ENCODE peak calls at places on chromosomes 16 and 17, in eight cellular contexts. One of them, this sample, is unnamed.

GRCh38 chr16:57694556-57695377 is at the start of gene DRC7:
- DNase-seq in IMR-90: peak; percentile 13
- DNase-seq in body of pancreas: peak; percentile 78
- DNase-seq in prostate gland: no peak
- DNase-seq in NB4: peak; percentile 92
- DNase-seq in HCT116: peak; percentile 54
- DNase-seq in uterus: peak; percentile 32
- DNase-seq in esophagus squamous epithelium: no peak
- DNase-seq in this sample: peak; percentile 86

GRCh38 chr17:27628376-27628775 is 2.6 kb upstream of the LGALS9 start:
- DNase-seq in IMR-90: no peak
- DNase-seq in body of pancreas: no peak
- DNase-seq in prostate gland: no peak
- DNase-seq in NB4: no peak
- DNase-seq in HCT116: no peak
- DNase-seq in uterus: no peak
- DNase-seq in esophagus squamous epithelium: no peak
- DNase-seq in this sample: no peak

GRCh38 chr16:48117217-48118105 is 38.3 kb downstream of the ABCC12 start:
- DNase-seq in IMR-90: no peak
- DNase-seq in body of pancreas: peak; percentile 36
- DNase-seq in prostate gland: no peak
- DNase-seq in NB4: peak; percentile 82
- DNase-seq in HCT116: peak; percentile 56
- DNase-seq in uterus: no peak
- DNase-seq in esophagus squamous epithelium: no peak
- DNase-seq in this sample: peak; percentile 73

GRCh38 chr16:55568151-55568693 is 1.7 kb downstream of the CAPNS2 start:
- DNase-seq in IMR-90: no peak
- DNase-seq in body of pancreas: no peak
- DNase-seq in prostate gland: peak; percentile 58
- DNase-seq in NB4: no peak
- DNase-seq in HCT116: no peak
- DNase-seq in uterus: no peak
- DNase-seq in esophagus squamous epithelium: no peak
- DNase-seq in this sample: no peak

GRCh38 chr17:39674702-39675389 is 6.6 kb downstream of the PNMT start:
- DNase-seq in IMR-90: no peak
- DNase-seq in body of pancreas: peak; percentile 52
- DNase-seq in prostate gland: peak; percentile 55
- DNase-seq in NB4: peak; percentile 98
- DNase-seq in HCT116: no peak
- DNase-seq in uterus: no peak
- DNase-seq in esophagus squamous epithelium: no peak
- DNase-seq in this sample: no peak

GRCh38 chr17:15409721-15410247 is 57.6 kb downstream of the CDRT4 start:
- DNase-seq in IMR-90: peak; percentile 98
- DNase-seq in body of pancreas: no peak
- DNase-seq in prostate gland: no peak
- DNase-seq in NB4: no peak
- DNase-seq in HCT116: no peak
- DNase-seq in uterus: peak; percentile 63
- DNase-seq in esophagus squamous epithelium: no peak
- DNase-seq in this sample: peak; percentile 78

GRCh38 chr17:67974598-67975066 is 21.6 kb downstream of the C17orf58 start:
- DNase-seq in IMR-90: no peak
- DNase-seq in body of pancreas: no peak
- DNase-seq in prostate gland: no peak
- DNase-seq in NB4: no peak
- DNase-seq in HCT116: no peak
- DNase-seq in uterus: no peak
- DNase-seq in esophagus squamous epithelium: no peak
- DNase-seq in this sample: no peak

GRCh38 chr17:44071198-44071520 is 624 bp downstream of the G6PC3 start:
- DNase-seq in IMR-90: peak; percentile 88
- DNase-seq in body of pancreas: no peak
- DNase-seq in prostate gland: no peak
- DNase-seq in NB4: no peak
- DNase-seq in HCT116: no peak
- DNase-seq in uterus: peak; percentile 67
- DNase-seq in esophagus squamous epithelium: no peak
- DNase-seq in this sample: no peak

GRCh38 chr16:84087461-84088151 is 29.1 kb downstream of the MBTPS1 start:
- DNase-seq in IMR-90: no peak
- DNase-seq in body of pancreas: no peak
- DNase-seq in prostate gland: no peak
- DNase-seq in NB4: peak; percentile 56
- DNase-seq in HCT116: no peak
- DNase-seq in uterus: no peak
- DNase-seq in esophagus squamous epithelium: no peak
- DNase-seq in this sample: no peak

GRCh38 chr16:84086357-84086756 is 30.4 kb downstream of the MBTPS1 start:
- DNase-seq in IMR-90: no peak
- DNase-seq in body of pancreas: no peak
- DNase-seq in prostate gland: no peak
- DNase-seq in NB4: peak; percentile 37
- DNase-seq in HCT116: no peak
- DNase-seq in uterus: no peak
- DNase-seq in esophagus squamous epithelium: no peak
- DNase-seq in this sample: no peak

GRCh38 chr16:84090212-84090611 is 26.5 kb downstream of the MBTPS1 start:
- DNase-seq in IMR-90: no peak
- DNase-seq in body of pancreas: no peak
- DNase-seq in prostate gland: no peak
- DNase-seq in NB4: no peak
- DNase-seq in HCT116: no peak
- DNase-seq in uterus: no peak
- DNase-seq in esophagus squamous epithelium: no peak
- DNase-seq in this sample: no peak

GRCh38 chr16:84086996-84087395 is 29.7 kb downstream of the MBTPS1 start:
- DNase-seq in IMR-90: no peak
- DNase-seq in body of pancreas: no peak
- DNase-seq in prostate gland: no peak
- DNase-seq in NB4: no peak
- DNase-seq in HCT116: no peak
- DNase-seq in uterus: no peak
- DNase-seq in esophagus squamous epithelium: no peak
- DNase-seq in this sample: no peak

GRCh38 chr16:84088695-84089395 is 27.9 kb downstream of the MBTPS1 start:
- DNase-seq in IMR-90: no peak
- DNase-seq in body of pancreas: no peak
- DNase-seq in prostate gland: no peak
- DNase-seq in NB4: peak; percentile 44
- DNase-seq in HCT116: no peak
- DNase-seq in uterus: no peak
- DNase-seq in esophagus squamous epithelium: no peak
- DNase-seq in this sample: no peak
- TF ChIP-seq POLR2A in IMR-90: no peak
- TF ChIP-seq POLR2A in body of pancreas: no peak
- TF ChIP-seq POLR2A in prostate gland: no peak
- TF ChIP-seq POLR2A in NB4: no peak
- TF ChIP-seq POLR2A in HCT116: no peak
- TF ChIP-seq POLR2A in uterus: no peak
- TF ChIP-seq POLR2A in esophagus squamous epithelium: no peak
- TF ChIP-seq POLR2A in this sample: no peak

GRCh38 chr16:9112844-9113186 is 21.4 kb downstream of the HAPSTR1 start:
- DNase-seq in IMR-90: no peak
- DNase-seq in body of pancreas: no peak
- DNase-seq in prostate gland: no peak
- DNase-seq in NB4: no peak
- DNase-seq in HCT116: no peak
- DNase-seq in uterus: no peak
- DNase-seq in esophagus squamous epithelium: no peak
- DNase-seq in this sample: no peak
- TF ChIP-seq POLR2A in IMR-90: no peak
- TF ChIP-seq POLR2A in body of pancreas: no peak
- TF ChIP-seq POLR2A in prostate gland: no peak
- TF ChIP-seq POLR2A in NB4: no peak
- TF ChIP-seq POLR2A in HCT116: no peak
- TF ChIP-seq POLR2A in uterus: no peak
- TF ChIP-seq POLR2A in esophagus squamous epithelium: no peak
- TF ChIP-seq POLR2A in this sample: no peak

GRCh38 chr17:7685533-7686220 is 1.6 kb downstream of the TP53 start:
- DNase-seq in IMR-90: peak; percentile 92
- DNase-seq in body of pancreas: peak; percentile 92
- DNase-seq in prostate gland: peak; percentile 93
- DNase-seq in NB4: peak; percentile 91
- DNase-seq in HCT116: peak; percentile 93
- DNase-seq in uterus: peak; percentile 91
- DNase-seq in esophagus squamous epithelium: peak; percentile 57
- DNase-seq in this sample: peak; percentile 50
- TF ChIP-seq POLR2A in IMR-90: no peak
- TF ChIP-seq POLR2A in body of pancreas: peak; percentile 55
- TF ChIP-seq POLR2A in prostate gland: peak; percentile 51
- TF ChIP-seq POLR2A in NB4: peak; percentile 41
- TF ChIP-seq POLR2A in HCT116: no peak
- TF ChIP-seq POLR2A in uterus: peak; percentile 40
- TF ChIP-seq POLR2A in esophagus squamous epithelium: peak; percentile 68
- TF ChIP-seq POLR2A in this sample: no peak

DNA sequence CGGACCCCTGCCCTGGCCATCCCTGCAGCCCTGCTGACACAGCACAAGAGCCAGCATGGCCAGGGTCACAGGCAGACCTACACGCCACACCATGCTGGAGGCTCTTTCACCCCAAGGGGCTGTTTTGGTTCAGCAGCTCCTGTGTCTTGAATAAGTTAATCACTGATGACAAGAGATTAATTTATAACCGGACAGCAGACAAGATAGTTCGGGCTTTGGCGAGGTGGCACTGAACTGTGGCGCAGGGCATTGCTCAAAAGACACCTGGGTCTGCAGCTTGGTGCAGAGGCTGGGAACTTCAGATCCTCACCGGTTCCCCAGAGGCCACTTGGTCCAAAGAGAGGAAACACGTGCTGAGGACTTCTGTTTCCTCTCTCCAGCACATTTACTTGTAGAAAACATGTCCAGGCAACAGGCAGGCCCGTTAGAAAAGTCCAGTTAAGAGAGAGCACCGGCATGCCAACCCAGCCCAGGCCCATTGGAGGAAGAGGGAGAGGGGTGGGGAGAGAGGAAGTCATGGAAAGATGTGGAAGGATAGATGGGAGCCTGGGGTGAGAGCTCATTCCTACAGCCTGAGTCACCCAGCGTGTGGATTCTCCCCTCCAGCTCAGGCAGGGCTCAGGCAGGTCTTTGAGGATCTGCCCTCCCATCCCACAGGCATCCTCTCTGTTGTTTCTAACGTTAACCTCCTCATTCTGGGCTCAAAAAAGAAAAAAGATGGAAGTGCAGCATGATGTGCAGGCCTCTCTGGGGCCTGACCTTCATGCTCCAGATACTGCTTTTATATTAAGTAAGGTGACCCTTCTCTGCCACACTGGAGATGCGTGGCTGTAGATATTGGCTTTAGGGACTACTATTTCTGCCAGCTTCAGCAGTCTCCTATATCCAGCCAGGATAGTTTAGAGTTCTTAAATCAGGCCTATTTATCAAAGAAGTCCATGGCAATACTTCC is 80.0 kb upstream of the HNF1B start:
- DNase-seq in IMR-90: peak; percentile 90
- DNase-seq in body of pancreas: no peak
- DNase-seq in prostate gland: no peak
- DNase-seq in NB4: peak; percentile 39
- DNase-seq in HCT116: no peak
- DNase-seq in uterus: no peak
- DNase-seq in esophagus squamous epithelium: no peak
- DNase-seq in this sample: peak; percentile 84
- TF ChIP-seq POLR2A in IMR-90: no peak
- TF ChIP-seq POLR2A in body of pancreas: no peak
- TF ChIP-seq POLR2A in prostate gland: no peak
- TF ChIP-seq POLR2A in NB4: no peak
- TF ChIP-seq POLR2A in HCT116: no peak
- TF ChIP-seq POLR2A in uterus: no peak
- TF ChIP-seq POLR2A in esophagus squamous epithelium: no peak
- TF ChIP-seq POLR2A in this sample: no peak

GRCh38 chr16:71565812-71566700 is 10.8 kb downstream of the TAT start:
- DNase-seq in IMR-90: no peak
- DNase-seq in body of pancreas: no peak
- DNase-seq in prostate gland: no peak
- DNase-seq in NB4: peak; percentile 18
- DNase-seq in HCT116: no peak
- DNase-seq in uterus: no peak
- DNase-seq in esophagus squamous epithelium: no peak
- DNase-seq in this sample: no peak
- TF ChIP-seq POLR2A in IMR-90: no peak
- TF ChIP-seq POLR2A in body of pancreas: no peak
- TF ChIP-seq POLR2A in prostate gland: no peak
- TF ChIP-seq POLR2A in NB4: no peak
- TF ChIP-seq POLR2A in HCT116: no peak
- TF ChIP-seq POLR2A in uterus: no peak
- TF ChIP-seq POLR2A in esophagus squamous epithelium: no peak
- TF ChIP-seq POLR2A in this sample: no peak

DNA sequence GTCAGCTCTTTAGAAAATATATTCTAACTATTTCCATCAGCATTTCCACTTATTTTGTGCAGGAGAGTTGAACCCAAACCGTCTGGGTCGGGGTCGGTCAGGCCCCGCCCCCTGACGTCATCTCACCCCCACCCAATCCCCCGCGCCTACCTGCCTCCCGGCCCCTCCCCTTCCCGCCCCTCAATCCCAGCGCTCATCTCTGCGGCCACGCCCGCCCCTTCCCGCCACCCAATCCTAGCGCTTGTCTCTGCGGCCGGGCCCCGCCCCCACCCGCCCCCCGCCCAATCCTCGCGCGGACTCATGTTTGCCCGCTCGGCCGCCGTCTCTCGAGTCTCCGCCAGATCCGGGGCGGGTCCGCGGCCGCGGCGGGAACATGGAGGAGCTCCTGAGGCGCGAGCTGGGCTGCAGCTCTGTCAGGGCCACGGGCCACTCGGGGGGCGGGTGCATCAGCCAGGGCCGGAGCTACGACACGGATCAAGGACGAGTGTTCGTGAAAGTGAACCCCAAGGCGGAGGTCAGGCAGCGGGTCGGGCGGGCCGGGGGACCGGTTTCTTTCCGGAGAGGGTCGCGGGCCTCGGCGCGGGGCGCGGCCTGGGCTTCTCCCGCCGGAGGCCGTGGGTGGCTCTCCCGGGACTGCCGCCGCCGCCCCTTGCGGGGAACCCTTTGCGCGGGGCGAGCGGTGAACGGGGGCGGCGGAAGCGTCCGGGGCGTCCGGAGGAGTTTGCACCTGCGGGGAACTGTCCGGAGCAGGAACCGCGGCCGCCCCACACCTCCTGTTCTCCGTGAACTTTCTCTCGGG is at the start of gene FN3KRP:
- DNase-seq in IMR-90: peak; percentile 83
- DNase-seq in body of pancreas: peak; percentile 97
- DNase-seq in prostate gland: peak; percentile 96
- DNase-seq in NB4: peak; percentile 94
- DNase-seq in HCT116: peak; percentile 89
- DNase-seq in uterus: peak; percentile 96
- DNase-seq in esophagus squamous epithelium: peak; percentile 59
- DNase-seq in this sample: peak; percentile 96
- TF ChIP-seq POLR2A in IMR-90: peak; percentile 70
- TF ChIP-seq POLR2A in body of pancreas: peak; percentile 56
- TF ChIP-seq POLR2A in prostate gland: peak; percentile 35
- TF ChIP-seq POLR2A in NB4: peak; percentile 71
- TF ChIP-seq POLR2A in HCT116: peak; percentile 34
- TF ChIP-seq POLR2A in uterus: peak; percentile 41
- TF ChIP-seq POLR2A in esophagus squamous epithelium: peak; percentile 72
- TF ChIP-seq POLR2A in this sample: peak; percentile 90

GRCh38 chr17:41258406-41258805 is 3.2 kb downstream of the KRTAP9-9 start:
- DNase-seq in IMR-90: no peak
- DNase-seq in body of pancreas: no peak
- DNase-seq in prostate gland: no peak
- DNase-seq in NB4: no peak
- DNase-seq in HCT116: no peak
- DNase-seq in uterus: no peak
- DNase-seq in esophagus squamous epithelium: no peak
- DNase-seq in this sample: no peak
- TF ChIP-seq POLR2A in IMR-90: no peak
- TF ChIP-seq POLR2A in body of pancreas: no peak
- TF ChIP-seq POLR2A in prostate gland: no peak
- TF ChIP-seq POLR2A in NB4: no peak
- TF ChIP-seq POLR2A in HCT116: no peak
- TF ChIP-seq POLR2A in uterus: no peak
- TF ChIP-seq POLR2A in esophagus squamous epithelium: no peak
- TF ChIP-seq POLR2A in this sample: no peak